ENCODE peak calls at places on chromosomes 11 and 22, in eight cellular contexts. K, L, P, N, I, J, H and D are unnamed samples.

GRCh38 chr22:38704568-38705234 is 1.0 kb upstream of the GTPBP1 start:
- DNase-seq in N (no peak), P (no peak), H (no peak), J (no peak), K (no peak), I (no peak), L (no peak), D (peak)

GRCh38 chr11:35474677-35475076 is 50.7 kb downstream of the PAMR1 start:
- DNase-seq in H (no peak), K (no peak), N (no peak), I (no peak), J (no peak), P (no peak), L (no peak), D (no peak)

GRCh38 chr11:134356656-134357544 is 25.1 kb downstream of the GLB1L2 start:
- DNase-seq in H (no peak), L (no peak), I (no peak), P (no peak), K (no peak), J (no peak), N (no peak), D (peak)

GRCh38 chr22:32544953-32545558 is 70.4 kb downstream of the FBXO7 start:
- DNase-seq in K (no peak), N (no peak), H (no peak), P (no peak), J (no peak), L (no peak), I (no peak), D (peak)

GRCh38 chr22:38927033-38927789 is 30.2 kb upstream of the APOBEC3A start:
- DNase-seq in L (peak), P (peak), I (peak), J (peak), K (peak), H (peak), N (peak), D (peak)

GRCh38 chr22:30876925-30877553 is 91.5 kb downstream of the MORC2 start:
- DNase-seq in L (peak), J (peak), I (no peak), N (peak), H (no peak), K (no peak), P (no peak), D (no peak)

GRCh38 chr11:72824020-72824419 is 9.8 kb downstream of the ATG16L2 start:
- DNase-seq in I (no peak), K (no peak), H (no peak), N (no peak), J (no peak), P (no peak), L (no peak), D (no peak)

GRCh38 chr11:64856382-64857227 is 12.2 kb upstream of the CDC42BPG start:
- DNase-seq in I (peak), J (peak), H (no peak), P (no peak), K (no peak), L (peak), N (peak), D (peak)